ENCODE peak calls at places on chromosome 2, in six cellular contexts. E is fibroblast of the conjunctiva; Q is GM12892; B is HFFc6; U is astrocyte of the spinal cord; J is activated CD8-positive, alpha-beta memory T cell treated with anti-CD3 and anti-CD28 coated beads for 24 hours. R is an unnamed sample.

GRCh38 chr2:97889156-97889555 is 106.6 kb downstream of the TMEM131 start:
- DNase-seq in Q (no peak), U (no peak), B (no peak), E (no peak), J (no peak), R (no peak)

GRCh38 chr2:162174778-162175177 is 22.7 kb upstream of the GCG start:
- DNase-seq in U (no peak), B (no peak), J (no peak), Q (no peak), E (peak; percentile 53), R (peak; percentile 16)

GRCh38 chr2:162125138-162125537 is 26.9 kb downstream of the GCG start:
- DNase-seq in Q (no peak), E (no peak), U (no peak), J (no peak), B (no peak), R (no peak)

GRCh38 chr2:41488854-41489253 is 559.0 kb upstream of the PKDCC start:
- DNase-seq in B (no peak), Q (no peak), E (no peak), J (no peak), U (no peak), R (no peak)

GRCh38 chr2:47785986-47786385 is 3.0 kb downstream of the MSH6 start:
- DNase-seq in Q (no peak), J (peak; percentile 45), E (no peak), U (no peak), B (no peak), R (no peak)

GRCh38 chr2:237623428-237624403 is 3.7 kb upstream of the LRRFIP1 start:
- DNase-seq in E (no peak), U (no peak), Q (no peak), J (no peak), B (no peak), R (no peak)

GRCh38 chr2:50529600-50530218 is 502.2 kb downstream of the NRXN1 start:
- DNase-seq in J (no peak), B (peak; percentile 49), U (peak; percentile 54), Q (no peak), E (peak; percentile 42), R (peak; percentile 82)

GRCh38 chr2:101619191-101619591 is 78.3 kb upstream of the MAP4K4 start:
- DNase-seq in J (no peak), Q (no peak), B (no peak), U (no peak), E (peak; percentile 30), R (no peak)